ENCODE peak calls at places on chromosomes 2 and 18, in six cellular contexts. O, M, V, W, A and R are unnamed samples.
A peak's percentile ranks its signal among the peaks of the same experiment; 100 is the strongest.

GRCh38 chr2:137420744-137421143 is 543.5 kb upstream of the HNMT start:
- DNase-seq in O (no peak), M (no peak), V (no peak), W (no peak), A (no peak), R (no peak)

GRCh38 chr18:34493566-34494358 is 216.3 kb upstream of the DTNA start:
- DNase-seq in O (no peak), M (peak; percentile 37), V (no peak), W (no peak), A (no peak), R (peak; percentile 84)

GRCh38 chr2:206457188-206457634 is 13.9 kb downstream of the ADAM23 start:
- DNase-seq in O (no peak), M (no peak), V (no peak), W (no peak), A (no peak), R (no peak)

GRCh38 chr2:233015048-233015645 is 2.1 kb upstream of the NGEF start:
- DNase-seq in O (no peak), M (no peak), V (no peak), W (no peak), A (no peak), R (no peak)

GRCh38 chr18:26335139-26335933 is 109.1 kb downstream of the TAF4B start:
- DNase-seq in O (no peak), M (no peak), V (peak; percentile 44), W (no peak), A (no peak), R (no peak)

GRCh38 chr2:139940701-139941100 is 1160.5 kb upstream of the NXPH2 start:
- DNase-seq in O (no peak), M (no peak), V (no peak), W (no peak), A (no peak), R (no peak)

GRCh38 chr2:160224060-160224459 is 24.0 kb upstream of the ITGB6 start:
- DNase-seq in O (peak; percentile 84), M (no peak), V (peak; percentile 89), W (no peak), A (no peak), R (no peak)

GRCh38 chr18:79400591-79401381 is 5.1 kb downstream of the NFATC1 start:
- DNase-seq in O (no peak), M (no peak), V (no peak), W (no peak), A (no peak), R (peak; percentile 96)

GRCh38 chr2:96326564-96326963 is 1.4 kb downstream of the ITPRIPL1 start:
- DNase-seq in O (no peak), M (no peak), V (no peak), W (no peak), A (no peak), R (no peak)

GRCh38 chr2:96323849-96324248 is 1.3 kb upstream of the ITPRIPL1 start:
- DNase-seq in O (no peak), M (no peak), V (no peak), W (no peak), A (no peak), R (no peak)

GRCh38 chr2:96324716-96325037 is 440 bp upstream of the ITPRIPL1 start:
- DNase-seq in O (no peak), M (no peak), V (no peak), W (no peak), A (no peak), R (no peak)

GRCh38 chr2:96325884-96326255 is 753 bp downstream of the ITPRIPL1 start:
- DNase-seq in O (no peak), M (no peak), V (no peak), W (no peak), A (no peak), R (no peak)

GRCh38 chr2:96325038-96325883 is at the start of gene ITPRIPL1:
- DNase-seq in O (no peak), M (peak; percentile 10), V (no peak), W (no peak), A (no peak), R (peak; percentile 88)
- H3K4me3 ChIP-seq in O (peak within 1 kb of the TSS; percentile 72), M (peak within 1 kb of the TSS; percentile 34), V (peak within 1 kb of the TSS; percentile 39), W (peak within 1 kb of the TSS; percentile 24), A (peak within 1 kb of the TSS; percentile 62), R (peak within 1 kb of the TSS; percentile 60)

DNA sequence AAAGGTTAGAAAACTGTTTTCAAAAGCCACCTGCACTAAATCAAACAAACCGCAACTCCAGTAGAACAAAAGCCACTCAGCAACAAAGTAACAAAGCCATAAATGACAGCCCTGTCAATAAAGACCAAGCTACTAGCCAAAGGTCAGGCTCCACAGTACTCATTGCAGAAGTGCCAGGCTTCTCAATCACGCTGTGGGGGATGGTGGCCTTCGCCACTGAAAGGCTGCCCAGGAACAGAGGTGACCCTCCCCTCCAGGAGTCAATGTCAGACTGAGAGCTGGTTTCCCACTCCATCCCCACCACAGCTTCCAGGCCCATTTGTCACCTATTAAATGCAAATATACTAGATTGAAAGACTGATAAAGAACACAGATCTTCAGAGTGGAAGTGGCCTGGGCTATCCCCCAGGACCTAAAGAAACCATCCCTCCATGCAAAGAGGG is 5.9 kb downstream of the ATP8B1 start:
- DNase-seq in O (no peak), M (peak; percentile 75), V (no peak), W (no peak), A (no peak), R (no peak)
- H3K4me3 ChIP-seq in O (no peak overlapping the region), M (no peak overlapping the region), V (no peak overlapping the region), W (no peak overlapping the region), A (no peak overlapping the region), R (no peak overlapping the region)

GRCh38 chr2:197300139-197300538 is 10.4 kb downstream of the ANKRD44 start:
- DNase-seq in O (no peak), M (no peak), V (no peak), W (no peak), A (no peak), R (no peak)

GRCh38 chr2:197298609-197299008 is 12.0 kb downstream of the ANKRD44 start:
- DNase-seq in O (no peak), M (no peak), V (no peak), W (no peak), A (no peak), R (no peak)

GRCh38 chr2:197297262-197297661 is 13.3 kb downstream of the ANKRD44 start:
- DNase-seq in O (no peak), M (no peak), V (no peak), W (no peak), A (no peak), R (no peak)

GRCh38 chr2:197296861-197297260 is 13.7 kb downstream of the ANKRD44 start:
- DNase-seq in O (no peak), M (no peak), V (no peak), W (no peak), A (no peak), R (no peak)

GRCh38 chr2:197297772-197298318 is 12.7 kb downstream of the ANKRD44 start:
- DNase-seq in O (no peak), M (no peak), V (no peak), W (no peak), A (no peak), R (no peak)
- H3K4me3 ChIP-seq in O (no peak overlapping the region), M (no peak overlapping the region), V (no peak overlapping the region), W (no peak overlapping the region), A (no peak overlapping the region), R (no peak overlapping the region)

DNA sequence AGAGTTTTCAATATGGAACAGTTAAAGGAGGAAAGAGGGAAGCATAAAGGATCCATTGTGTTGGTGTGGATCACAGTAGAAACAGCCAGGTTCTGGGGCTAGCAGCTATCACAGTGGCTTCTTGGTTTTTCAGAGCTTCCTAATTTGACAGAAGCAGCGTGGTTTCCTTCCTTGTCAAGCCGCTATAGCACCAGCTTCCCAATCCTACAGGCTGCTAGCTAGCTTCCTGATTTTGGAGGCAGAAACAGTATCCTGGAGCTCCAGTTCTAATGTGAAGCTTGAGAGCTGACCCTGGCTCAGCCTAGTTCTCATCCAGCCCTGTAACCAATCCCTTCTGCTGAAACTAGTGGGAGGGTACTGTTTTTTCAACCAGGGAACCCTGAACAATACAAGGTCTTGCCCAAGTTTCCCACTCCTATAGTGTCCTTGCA is 33.9 kb downstream of the CCDC93 start:
- DNase-seq in O (no peak), M (no peak), V (no peak), W (no peak), A (no peak), R (no peak)
- H3K4me3 ChIP-seq in O (no peak overlapping the region), M (no peak overlapping the region), V (no peak overlapping the region), W (no peak overlapping the region), A (no peak overlapping the region), R (no peak overlapping the region)

DNA sequence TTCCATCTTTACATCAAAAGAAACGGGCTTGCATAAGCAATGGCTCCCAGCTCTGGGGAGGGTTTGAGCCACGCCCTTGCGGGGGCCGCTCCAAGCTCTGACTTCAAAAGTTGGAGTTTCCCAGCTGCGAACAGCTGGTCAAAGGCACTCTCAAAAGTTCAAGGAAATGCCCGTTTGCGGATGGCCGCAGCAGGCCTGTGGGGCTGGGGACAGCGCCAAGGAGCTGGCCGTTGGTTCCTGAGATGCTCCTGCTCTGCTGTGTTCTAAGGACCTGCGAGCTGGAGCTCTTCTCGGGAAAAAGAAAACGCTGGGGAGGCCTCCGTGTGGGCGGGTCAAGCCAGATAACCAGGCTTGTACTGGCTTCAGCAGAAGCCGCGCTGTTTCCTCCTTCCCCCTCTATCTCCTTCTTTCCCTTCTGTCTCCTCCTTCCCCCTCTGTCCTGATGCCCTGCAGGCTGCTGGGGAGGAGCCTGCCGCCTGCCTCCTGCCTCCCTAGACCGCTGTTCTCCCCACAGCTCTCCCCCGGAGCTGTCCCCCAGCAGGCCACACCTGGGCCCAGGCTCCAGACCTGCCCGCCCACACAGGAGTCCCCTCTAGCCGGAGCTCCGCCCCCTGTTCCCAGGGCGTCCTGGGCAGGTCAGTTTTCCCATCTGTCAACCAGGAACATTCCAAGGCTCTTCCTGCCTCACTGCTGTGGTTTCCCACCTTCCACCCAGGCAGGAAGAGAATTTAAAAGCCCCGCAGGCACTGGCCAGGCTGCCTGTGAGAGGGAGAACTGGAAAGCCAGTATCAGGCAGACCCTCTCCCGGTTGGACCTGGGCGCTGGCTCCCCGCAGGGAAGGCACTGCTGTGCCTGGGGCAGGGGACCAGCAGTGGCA is 14.1 kb downstream of the KLF11 start:
- DNase-seq in O (no peak), M (peak; percentile 90), V (no peak), W (no peak), A (no peak), R (peak; percentile 98)
- H3K4me3 ChIP-seq in O (peak overlapping the region; percentile 50), M (peak overlapping the region; percentile 37), V (peak overlapping the region; percentile 3), W (no peak overlapping the region), A (peak overlapping the region; percentile 22), R (peak overlapping the region; percentile 39)

DNA sequence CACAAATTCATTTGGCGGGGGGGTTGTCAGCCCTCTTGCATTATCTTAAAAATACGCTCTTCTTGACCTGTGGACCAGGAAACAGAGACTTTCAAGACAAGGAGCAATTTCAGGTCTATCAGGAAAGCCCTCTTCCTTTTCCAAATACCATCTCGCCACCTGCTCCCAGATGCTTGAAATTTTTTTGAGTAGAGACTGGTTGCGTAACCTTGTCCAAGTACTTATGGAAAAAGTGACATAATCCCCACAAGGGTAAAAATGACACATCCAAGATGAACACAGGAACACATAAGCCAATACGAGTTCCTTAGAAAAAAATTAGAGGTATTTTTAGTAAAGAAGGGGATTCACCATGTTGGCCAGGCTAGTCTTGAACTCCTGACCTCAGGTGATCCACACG is 1.7 kb downstream of the SERPINB13 start:
- DNase-seq in O (no peak), M (peak; percentile 0), V (no peak), W (no peak), A (no peak), R (no peak)
- H3K4me3 ChIP-seq in O (no peak overlapping the region), M (no peak overlapping the region), V (no peak overlapping the region), W (no peak overlapping the region), A (no peak overlapping the region), R (no peak overlapping the region)